ENCODE peak calls at places on chromosome 22, in ten cellular contexts. One of them, this sample, is unnamed.

GRCh38 chr22:46180370-46181137 is 30.2 kb downstream of the PPARA start:
- DNase-seq in D341Med: no peak
- DNase-seq in ovary: no peak
- DNase-seq in fibroblast of pulmonary artery: peak; percentile 8
- DNase-seq in T follicular helper cell: no peak
- DNase-seq in uterus: no peak
- DNase-seq in activated CD8-positive, alpha-beta T cell treated with anti-CD3 and anti-CD28 coated beads for 36 hours: peak; percentile 18
- DNase-seq in dorsolateral prefrontal cortex: no peak
- DNase-seq in stimulated activated CD8-positive, alpha-beta memory T cell treated with anti-CD3 and anti-CD28 coated beads, Interleukin-15, amount 100 ng/mL, for 24 hours: no peak
- DNase-seq in hypothalamus: no peak
- DNase-seq in this sample: no peak

GRCh38 chr22:44070029-44070428 is 45.9 kb downstream of the PARVB start:
- DNase-seq in hypothalamus: no peak
- DNase-seq in uterus: no peak
- DNase-seq in dorsolateral prefrontal cortex: no peak
- DNase-seq in stimulated activated CD8-positive, alpha-beta memory T cell treated with anti-CD3 and anti-CD28 coated beads, Interleukin-15, amount 100 ng/mL, for 24 hours: no peak
- DNase-seq in D341Med: no peak
- DNase-seq in fibroblast of pulmonary artery: no peak
- DNase-seq in ovary: no peak
- DNase-seq in T follicular helper cell: no peak
- DNase-seq in activated CD8-positive, alpha-beta T cell treated with anti-CD3 and anti-CD28 coated beads for 36 hours: no peak
- DNase-seq in this sample: no peak

GRCh38 chr22:23622634-23623033 is 9.5 kb downstream of the DRICH1 start:
- DNase-seq in uterus: no peak
- DNase-seq in hypothalamus: no peak
- DNase-seq in dorsolateral prefrontal cortex: no peak
- DNase-seq in D341Med: no peak
- DNase-seq in T follicular helper cell: no peak
- DNase-seq in activated CD8-positive, alpha-beta T cell treated with anti-CD3 and anti-CD28 coated beads for 36 hours: no peak
- DNase-seq in ovary: no peak
- DNase-seq in fibroblast of pulmonary artery: no peak
- DNase-seq in stimulated activated CD8-positive, alpha-beta memory T cell treated with anti-CD3 and anti-CD28 coated beads, Interleukin-15, amount 100 ng/mL, for 24 hours: no peak
- DNase-seq in this sample: no peak

GRCh38 chr22:37604875-37605274 is 3.8 kb upstream of the GGA1 start:
- DNase-seq in activated CD8-positive, alpha-beta T cell treated with anti-CD3 and anti-CD28 coated beads for 36 hours: peak; percentile 73
- DNase-seq in dorsolateral prefrontal cortex: no peak
- DNase-seq in T follicular helper cell: peak; percentile 59
- DNase-seq in D341Med: no peak
- DNase-seq in ovary: no peak
- DNase-seq in fibroblast of pulmonary artery: no peak
- DNase-seq in uterus: no peak
- DNase-seq in stimulated activated CD8-positive, alpha-beta memory T cell treated with anti-CD3 and anti-CD28 coated beads, Interleukin-15, amount 100 ng/mL, for 24 hours: no peak
- DNase-seq in hypothalamus: no peak
- DNase-seq in this sample: no peak

GRCh38 chr22:42150727-42151590 is 20.3 kb upstream of the CYP2D6 start:
- DNase-seq in hypothalamus: no peak
- DNase-seq in stimulated activated CD8-positive, alpha-beta memory T cell treated with anti-CD3 and anti-CD28 coated beads, Interleukin-15, amount 100 ng/mL, for 24 hours: no peak
- DNase-seq in D341Med: no peak
- DNase-seq in activated CD8-positive, alpha-beta T cell treated with anti-CD3 and anti-CD28 coated beads for 36 hours: no peak
- DNase-seq in uterus: no peak
- DNase-seq in T follicular helper cell: no peak
- DNase-seq in dorsolateral prefrontal cortex: no peak
- DNase-seq in fibroblast of pulmonary artery: no peak
- DNase-seq in ovary: no peak
- DNase-seq in this sample: no peak

GRCh38 chr22:26054846-26055245 is 114.4 kb upstream of the SEZ6L start:
- DNase-seq in D341Med: no peak
- DNase-seq in dorsolateral prefrontal cortex: no peak
- DNase-seq in activated CD8-positive, alpha-beta T cell treated with anti-CD3 and anti-CD28 coated beads for 36 hours: no peak
- DNase-seq in ovary: no peak
- DNase-seq in stimulated activated CD8-positive, alpha-beta memory T cell treated with anti-CD3 and anti-CD28 coated beads, Interleukin-15, amount 100 ng/mL, for 24 hours: no peak
- DNase-seq in T follicular helper cell: no peak
- DNase-seq in fibroblast of pulmonary artery: no peak
- DNase-seq in hypothalamus: no peak
- DNase-seq in uterus: no peak
- DNase-seq in this sample: no peak

GRCh38 chr22:31269892-31270574 is 22.3 kb downstream of the PIK3IP1 start:
- DNase-seq in uterus: no peak
- DNase-seq in fibroblast of pulmonary artery: no peak
- DNase-seq in hypothalamus: no peak
- DNase-seq in dorsolateral prefrontal cortex: no peak
- DNase-seq in T follicular helper cell: no peak
- DNase-seq in activated CD8-positive, alpha-beta T cell treated with anti-CD3 and anti-CD28 coated beads for 36 hours: no peak
- DNase-seq in D341Med: no peak
- DNase-seq in stimulated activated CD8-positive, alpha-beta memory T cell treated with anti-CD3 and anti-CD28 coated beads, Interleukin-15, amount 100 ng/mL, for 24 hours: no peak
- DNase-seq in ovary: no peak
- DNase-seq in this sample: no peak

GRCh38 chr22:42132457-42132856 is 1.8 kb upstream of the CYP2D6 start:
- DNase-seq in activated CD8-positive, alpha-beta T cell treated with anti-CD3 and anti-CD28 coated beads for 36 hours: no peak
- DNase-seq in uterus: no peak
- DNase-seq in fibroblast of pulmonary artery: no peak
- DNase-seq in D341Med: no peak
- DNase-seq in stimulated activated CD8-positive, alpha-beta memory T cell treated with anti-CD3 and anti-CD28 coated beads, Interleukin-15, amount 100 ng/mL, for 24 hours: no peak
- DNase-seq in ovary: no peak
- DNase-seq in hypothalamus: no peak
- DNase-seq in T follicular helper cell: no peak
- DNase-seq in dorsolateral prefrontal cortex: no peak
- DNase-seq in this sample: no peak

GRCh38 chr22:37208401-37209139 is 3.7 kb downstream of the SSTR3 start:
- DNase-seq in stimulated activated CD8-positive, alpha-beta memory T cell treated with anti-CD3 and anti-CD28 coated beads, Interleukin-15, amount 100 ng/mL, for 24 hours: no peak
- DNase-seq in T follicular helper cell: no peak
- DNase-seq in D341Med: no peak
- DNase-seq in dorsolateral prefrontal cortex: no peak
- DNase-seq in uterus: no peak
- DNase-seq in fibroblast of pulmonary artery: no peak
- DNase-seq in ovary: no peak
- DNase-seq in hypothalamus: no peak
- DNase-seq in activated CD8-positive, alpha-beta T cell treated with anti-CD3 and anti-CD28 coated beads for 36 hours: peak; percentile 2
- DNase-seq in this sample: no peak

GRCh38 chr22:29341056-29341848 is 25.8 kb upstream of the RASL10A start:
- DNase-seq in ovary: no peak
- DNase-seq in stimulated activated CD8-positive, alpha-beta memory T cell treated with anti-CD3 and anti-CD28 coated beads, Interleukin-15, amount 100 ng/mL, for 24 hours: no peak
- DNase-seq in fibroblast of pulmonary artery: no peak
- DNase-seq in dorsolateral prefrontal cortex: no peak
- DNase-seq in hypothalamus: no peak
- DNase-seq in T follicular helper cell: no peak
- DNase-seq in activated CD8-positive, alpha-beta T cell treated with anti-CD3 and anti-CD28 coated beads for 36 hours: no peak
- DNase-seq in uterus: no peak
- DNase-seq in D341Med: no peak
- DNase-seq in this sample: no peak

GRCh38 chr22:24322522-24322921 is 51.9 kb downstream of the SPECC1L start:
- DNase-seq in D341Med: no peak
- DNase-seq in T follicular helper cell: no peak
- DNase-seq in stimulated activated CD8-positive, alpha-beta memory T cell treated with anti-CD3 and anti-CD28 coated beads, Interleukin-15, amount 100 ng/mL, for 24 hours: no peak
- DNase-seq in dorsolateral prefrontal cortex: no peak
- DNase-seq in activated CD8-positive, alpha-beta T cell treated with anti-CD3 and anti-CD28 coated beads for 36 hours: no peak
- DNase-seq in fibroblast of pulmonary artery: no peak
- DNase-seq in ovary: no peak
- DNase-seq in uterus: no peak
- DNase-seq in hypothalamus: no peak
- DNase-seq in this sample: no peak

GRCh38 chr22:29143848-29144785 is 61.6 kb upstream of the EMID1 start:
- DNase-seq in dorsolateral prefrontal cortex: no peak
- DNase-seq in T follicular helper cell: no peak
- DNase-seq in D341Med: peak; percentile 68
- DNase-seq in uterus: no peak
- DNase-seq in activated CD8-positive, alpha-beta T cell treated with anti-CD3 and anti-CD28 coated beads for 36 hours: no peak
- DNase-seq in stimulated activated CD8-positive, alpha-beta memory T cell treated with anti-CD3 and anti-CD28 coated beads, Interleukin-15, amount 100 ng/mL, for 24 hours: no peak
- DNase-seq in ovary: no peak
- DNase-seq in hypothalamus: no peak
- DNase-seq in fibroblast of pulmonary artery: no peak
- DNase-seq in this sample: no peak

GRCh38 chr22:36365020-36365411 is 22.8 kb downstream of the MYH9 start:
- DNase-seq in uterus: peak; percentile 89
- DNase-seq in T follicular helper cell: peak; percentile 90
- DNase-seq in stimulated activated CD8-positive, alpha-beta memory T cell treated with anti-CD3 and anti-CD28 coated beads, Interleukin-15, amount 100 ng/mL, for 24 hours: no peak
- DNase-seq in activated CD8-positive, alpha-beta T cell treated with anti-CD3 and anti-CD28 coated beads for 36 hours: peak; percentile 97
- DNase-seq in fibroblast of pulmonary artery: peak; percentile 97
- DNase-seq in hypothalamus: no peak
- DNase-seq in dorsolateral prefrontal cortex: no peak
- DNase-seq in D341Med: no peak
- DNase-seq in ovary: no peak
- DNase-seq in this sample: no peak

GRCh38 chr22:20721409-20722218 is 52.3 kb upstream of the SERPIND1 start:
- DNase-seq in activated CD8-positive, alpha-beta T cell treated with anti-CD3 and anti-CD28 coated beads for 36 hours: no peak
- DNase-seq in ovary: no peak
- DNase-seq in dorsolateral prefrontal cortex: no peak
- DNase-seq in fibroblast of pulmonary artery: no peak
- DNase-seq in D341Med: no peak
- DNase-seq in uterus: no peak
- DNase-seq in stimulated activated CD8-positive, alpha-beta memory T cell treated with anti-CD3 and anti-CD28 coated beads, Interleukin-15, amount 100 ng/mL, for 24 hours: no peak
- DNase-seq in T follicular helper cell: no peak
- DNase-seq in hypothalamus: no peak
- DNase-seq in this sample: no peak

GRCh38 chr22:31093090-31093850 is 12.2 kb downstream of the SMTN start:
- DNase-seq in ovary: peak; percentile 80
- DNase-seq in uterus: peak; percentile 75
- DNase-seq in activated CD8-positive, alpha-beta T cell treated with anti-CD3 and anti-CD28 coated beads for 36 hours: no peak
- DNase-seq in hypothalamus: no peak
- DNase-seq in stimulated activated CD8-positive, alpha-beta memory T cell treated with anti-CD3 and anti-CD28 coated beads, Interleukin-15, amount 100 ng/mL, for 24 hours: no peak
- DNase-seq in dorsolateral prefrontal cortex: no peak
- DNase-seq in D341Med: no peak
- DNase-seq in fibroblast of pulmonary artery: no peak
- DNase-seq in T follicular helper cell: no peak
- DNase-seq in this sample: peak; percentile 53

GRCh38 chr22:21832291-21833290 is 34.9 kb downstream of the MAPK1 start:
- DNase-seq in ovary: no peak
- DNase-seq in hypothalamus: no peak
- DNase-seq in stimulated activated CD8-positive, alpha-beta memory T cell treated with anti-CD3 and anti-CD28 coated beads, Interleukin-15, amount 100 ng/mL, for 24 hours: no peak
- DNase-seq in dorsolateral prefrontal cortex: no peak
- DNase-seq in uterus: no peak
- DNase-seq in fibroblast of pulmonary artery: peak; percentile 22
- DNase-seq in activated CD8-positive, alpha-beta T cell treated with anti-CD3 and anti-CD28 coated beads for 36 hours: peak; percentile 31
- DNase-seq in D341Med: no peak
- DNase-seq in T follicular helper cell: no peak
- DNase-seq in this sample: no peak

GRCh38 chr22:23638611-23639010 is 6.5 kb upstream of the DRICH1 start:
- DNase-seq in stimulated activated CD8-positive, alpha-beta memory T cell treated with anti-CD3 and anti-CD28 coated beads, Interleukin-15, amount 100 ng/mL, for 24 hours: no peak
- DNase-seq in fibroblast of pulmonary artery: no peak
- DNase-seq in activated CD8-positive, alpha-beta T cell treated with anti-CD3 and anti-CD28 coated beads for 36 hours: no peak
- DNase-seq in uterus: no peak
- DNase-seq in T follicular helper cell: no peak
- DNase-seq in D341Med: no peak
- DNase-seq in dorsolateral prefrontal cortex: no peak
- DNase-seq in hypothalamus: no peak
- DNase-seq in ovary: no peak
- DNase-seq in this sample: no peak

GRCh38 chr22:37925311-37925710 is 19.2 kb downstream of the MICALL1 start:
- DNase-seq in T follicular helper cell: no peak
- DNase-seq in stimulated activated CD8-positive, alpha-beta memory T cell treated with anti-CD3 and anti-CD28 coated beads, Interleukin-15, amount 100 ng/mL, for 24 hours: no peak
- DNase-seq in hypothalamus: no peak
- DNase-seq in activated CD8-positive, alpha-beta T cell treated with anti-CD3 and anti-CD28 coated beads for 36 hours: no peak
- DNase-seq in dorsolateral prefrontal cortex: no peak
- DNase-seq in uterus: no peak
- DNase-seq in fibroblast of pulmonary artery: no peak
- DNase-seq in D341Med: no peak
- DNase-seq in ovary: no peak
- DNase-seq in this sample: no peak

GRCh38 chr22:33606495-33606894 is 313.8 kb downstream of the LARGE1 start:
- DNase-seq in dorsolateral prefrontal cortex: no peak
- DNase-seq in fibroblast of pulmonary artery: no peak
- DNase-seq in ovary: no peak
- DNase-seq in stimulated activated CD8-positive, alpha-beta memory T cell treated with anti-CD3 and anti-CD28 coated beads, Interleukin-15, amount 100 ng/mL, for 24 hours: no peak
- DNase-seq in D341Med: no peak
- DNase-seq in activated CD8-positive, alpha-beta T cell treated with anti-CD3 and anti-CD28 coated beads for 36 hours: no peak
- DNase-seq in T follicular helper cell: no peak
- DNase-seq in uterus: no peak
- DNase-seq in hypothalamus: no peak
- DNase-seq in this sample: no peak

GRCh38 chr22:35306350-35306967 is 6.8 kb downstream of the TOM1 start:
- DNase-seq in dorsolateral prefrontal cortex: no peak
- DNase-seq in T follicular helper cell: no peak
- DNase-seq in fibroblast of pulmonary artery: peak; percentile 14
- DNase-seq in ovary: no peak
- DNase-seq in stimulated activated CD8-positive, alpha-beta memory T cell treated with anti-CD3 and anti-CD28 coated beads, Interleukin-15, amount 100 ng/mL, for 24 hours: no peak
- DNase-seq in activated CD8-positive, alpha-beta T cell treated with anti-CD3 and anti-CD28 coated beads for 36 hours: no peak
- DNase-seq in uterus: no peak
- DNase-seq in D341Med: no peak
- DNase-seq in hypothalamus: no peak
- DNase-seq in this sample: no peak

GRCh38 chr22:27911329-27911728 is 7.7 kb downstream of the PITPNB start:
- DNase-seq in D341Med: no peak
- DNase-seq in T follicular helper cell: no peak
- DNase-seq in stimulated activated CD8-positive, alpha-beta memory T cell treated with anti-CD3 and anti-CD28 coated beads, Interleukin-15, amount 100 ng/mL, for 24 hours: no peak
- DNase-seq in fibroblast of pulmonary artery: peak; percentile 48
- DNase-seq in hypothalamus: no peak
- DNase-seq in dorsolateral prefrontal cortex: no peak
- DNase-seq in uterus: no peak
- DNase-seq in ovary: no peak
- DNase-seq in activated CD8-positive, alpha-beta T cell treated with anti-CD3 and anti-CD28 coated beads for 36 hours: no peak
- DNase-seq in this sample: no peak

GRCh38 chr22:29692327-29692640 is 27.5 kb upstream of the CABP7 start:
- DNase-seq in fibroblast of pulmonary artery: no peak
- DNase-seq in stimulated activated CD8-positive, alpha-beta memory T cell treated with anti-CD3 and anti-CD28 coated beads, Interleukin-15, amount 100 ng/mL, for 24 hours: no peak
- DNase-seq in T follicular helper cell: no peak
- DNase-seq in D341Med: no peak
- DNase-seq in ovary: no peak
- DNase-seq in activated CD8-positive, alpha-beta T cell treated with anti-CD3 and anti-CD28 coated beads for 36 hours: no peak
- DNase-seq in dorsolateral prefrontal cortex: no peak
- DNase-seq in uterus: no peak
- DNase-seq in hypothalamus: no peak
- DNase-seq in this sample: no peak

GRCh38 chr22:36227396-36227795 is 11.9 kb downstream of the APOL2 start:
- DNase-seq in D341Med: no peak
- DNase-seq in activated CD8-positive, alpha-beta T cell treated with anti-CD3 and anti-CD28 coated beads for 36 hours: peak; percentile 45
- DNase-seq in ovary: no peak
- DNase-seq in fibroblast of pulmonary artery: no peak
- DNase-seq in hypothalamus: no peak
- DNase-seq in T follicular helper cell: no peak
- DNase-seq in uterus: no peak
- DNase-seq in dorsolateral prefrontal cortex: no peak
- DNase-seq in stimulated activated CD8-positive, alpha-beta memory T cell treated with anti-CD3 and anti-CD28 coated beads, Interleukin-15, amount 100 ng/mL, for 24 hours: no peak
- DNase-seq in this sample: no peak

GRCh38 chr22:41557401-41558240 is 3.2 kb upstream of the CSDC2 start:
- DNase-seq in ovary: peak; percentile 95
- DNase-seq in T follicular helper cell: no peak
- DNase-seq in activated CD8-positive, alpha-beta T cell treated with anti-CD3 and anti-CD28 coated beads for 36 hours: peak; percentile 41
- DNase-seq in fibroblast of pulmonary artery: peak; percentile 94
- DNase-seq in hypothalamus: no peak
- DNase-seq in stimulated activated CD8-positive, alpha-beta memory T cell treated with anti-CD3 and anti-CD28 coated beads, Interleukin-15, amount 100 ng/mL, for 24 hours: no peak
- DNase-seq in uterus: peak; percentile 79
- DNase-seq in dorsolateral prefrontal cortex: peak; percentile 60
- DNase-seq in D341Med: peak; percentile 49
- DNase-seq in this sample: no peak

GRCh38 chr22:49099496-49100124 is 728.1 kb downstream of the BRD1 start:
- DNase-seq in stimulated activated CD8-positive, alpha-beta memory T cell treated with anti-CD3 and anti-CD28 coated beads, Interleukin-15, amount 100 ng/mL, for 24 hours: no peak
- DNase-seq in fibroblast of pulmonary artery: no peak
- DNase-seq in D341Med: no peak
- DNase-seq in ovary: no peak
- DNase-seq in uterus: no peak
- DNase-seq in dorsolateral prefrontal cortex: no peak
- DNase-seq in T follicular helper cell: no peak
- DNase-seq in activated CD8-positive, alpha-beta T cell treated with anti-CD3 and anti-CD28 coated beads for 36 hours: no peak
- DNase-seq in hypothalamus: no peak
- DNase-seq in this sample: no peak

GRCh38 chr22:30823015-30823370 is 128.3 kb downstream of the OSBP2 start:
- DNase-seq in D341Med: no peak
- DNase-seq in uterus: no peak
- DNase-seq in T follicular helper cell: no peak
- DNase-seq in hypothalamus: no peak
- DNase-seq in stimulated activated CD8-positive, alpha-beta memory T cell treated with anti-CD3 and anti-CD28 coated beads, Interleukin-15, amount 100 ng/mL, for 24 hours: no peak
- DNase-seq in ovary: no peak
- DNase-seq in dorsolateral prefrontal cortex: no peak
- DNase-seq in activated CD8-positive, alpha-beta T cell treated with anti-CD3 and anti-CD28 coated beads for 36 hours: peak; percentile 15
- DNase-seq in fibroblast of pulmonary artery: no peak
- DNase-seq in this sample: no peak

GRCh38 chr22:31575190-31575589 is 78.9 kb downstream of the SFI1 start:
- DNase-seq in activated CD8-positive, alpha-beta T cell treated with anti-CD3 and anti-CD28 coated beads for 36 hours: no peak
- DNase-seq in hypothalamus: no peak
- DNase-seq in ovary: peak; percentile 24
- DNase-seq in fibroblast of pulmonary artery: no peak
- DNase-seq in D341Med: no peak
- DNase-seq in stimulated activated CD8-positive, alpha-beta memory T cell treated with anti-CD3 and anti-CD28 coated beads, Interleukin-15, amount 100 ng/mL, for 24 hours: no peak
- DNase-seq in dorsolateral prefrontal cortex: no peak
- DNase-seq in T follicular helper cell: no peak
- DNase-seq in uterus: no peak
- DNase-seq in this sample: peak; percentile 20

GRCh38 chr22:24421428-24421931 is 5.9 kb upstream of the ADORA2A start:
- DNase-seq in fibroblast of pulmonary artery: no peak
- DNase-seq in stimulated activated CD8-positive, alpha-beta memory T cell treated with anti-CD3 and anti-CD28 coated beads, Interleukin-15, amount 100 ng/mL, for 24 hours: no peak
- DNase-seq in dorsolateral prefrontal cortex: no peak
- DNase-seq in activated CD8-positive, alpha-beta T cell treated with anti-CD3 and anti-CD28 coated beads for 36 hours: peak; percentile 68
- DNase-seq in ovary: no peak
- DNase-seq in T follicular helper cell: peak; percentile 27
- DNase-seq in D341Med: peak; percentile 68
- DNase-seq in uterus: no peak
- DNase-seq in hypothalamus: no peak
- DNase-seq in this sample: no peak

This sample was measured in nucleus accumbens.